ENCODE peak calls at places on chromosomes 16 and 17, in four cellular contexts. O is lung, M is mucosa of descending colon, W is Peyer's patch. X is an unnamed sample.

GRCh38 chr17:12492450-12492849 is 173.2 kb upstream of the MYOCD start:
- DNase-seq in O (no peak), M (no peak), W (no peak), X (no peak)

GRCh38 chr17:40361925-40362695 is 2.4 kb downstream of the GJD3 start:
- DNase-seq in O (no peak), M (no peak), W (no peak), X (no peak)

GRCh38 chr17:48981927-48982539 is 13.6 kb upstream of the GIP start:
- DNase-seq in O (no peak), M (no peak), W (no peak), X (no peak)

GRCh38 chr16:87897563-87898505 is 28.5 kb upstream of the SLC7A5 start:
- DNase-seq in O (no peak), M (no peak), W (no peak), X (no peak)

GRCh38 chr16:71626018-71626857 is at the start of gene MARVELD3:
- DNase-seq in O (peak; percentile 89), M (peak; percentile 97), W (peak; percentile 97), X (peak; percentile 95)

GRCh38 chr17:69712801-69713311 is 298.4 kb downstream of the MAP2K6 start:
- DNase-seq in O (no peak), M (no peak), W (no peak), X (no peak)

GRCh38 chr16:31458073-31458834 is 1.0 kb upstream of the ARMC5 start:
- DNase-seq in O (peak; percentile 63), M (peak; percentile 79), W (peak; percentile 76), X (peak; percentile 82)

GRCh38 chr17:73550561-73550960 is 93.7 kb downstream of the SDK2 start:
- DNase-seq in O (no peak), M (no peak), W (no peak), X (peak; percentile 51)

GRCh38 chr17:53168413-53168812 is 654.3 kb upstream of the KIF2B start:
- DNase-seq in O (no peak), M (no peak), W (no peak), X (no peak)

GRCh38 chr17:68661265-68662036 is 60.3 kb upstream of the FAM20A start:
- DNase-seq in O (no peak), M (no peak), W (no peak), X (no peak)

GRCh38 chr17:68660302-68660701 is 59.1 kb upstream of the FAM20A start:
- DNase-seq in O (no peak), M (no peak), W (no peak), X (no peak)

GRCh38 chr17:68658999-68659780 is 58.0 kb upstream of the FAM20A start:
- DNase-seq in O (no peak), M (no peak), W (no peak), X (no peak)

GRCh38 chr17:68656666-68657065 is 55.5 kb upstream of the FAM20A start:
- DNase-seq in O (no peak), M (no peak), W (no peak), X (no peak)

GRCh38 chr17:68657166-68657940 is 56.2 kb upstream of the FAM20A start:
- DNase-seq in O (no peak), M (no peak), W (no peak), X (no peak)
- H3K4me3 ChIP-seq in O (no peak overlapping the region), M (no peak overlapping the region), W (no peak overlapping the region), X (no peak overlapping the region)

GRCh38 chr17:68197091-68197996 is 50.5 kb upstream of the AMZ2 start:
- DNase-seq in O (no peak), M (peak; percentile 53), W (no peak), X (peak; percentile 30)
- H3K4me1 ChIP-seq in O (peaks cover 20% of the 10 kb centered on the region), M (peaks cover 29% of the 10 kb centered on the region), W (peaks cover 36% of the 10 kb centered on the region), X (peaks cover 35% of the 10 kb centered on the region)

DNA sequence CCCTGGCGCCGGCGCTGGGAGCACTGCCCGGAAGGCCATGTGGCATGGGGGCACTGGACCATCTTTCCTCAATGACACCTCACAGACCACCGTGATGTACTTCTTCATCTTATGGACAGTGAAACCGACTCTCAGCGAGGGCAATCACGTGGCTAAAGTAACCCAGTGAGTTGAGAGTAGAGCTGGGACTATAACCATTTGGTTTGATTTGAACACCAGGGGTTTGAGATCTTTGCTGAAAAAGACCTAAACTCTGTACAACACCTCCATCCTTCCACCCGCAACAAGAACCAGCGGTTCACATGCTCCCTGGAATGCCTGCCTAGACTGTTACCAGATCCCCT is 3.3 kb downstream of the ITGA2B start:
- DNase-seq in O (no peak), M (no peak), W (no peak), X (no peak)
- H3K4me3 ChIP-seq in O (no peak overlapping the region), M (no peak overlapping the region), W (no peak overlapping the region), X (no peak overlapping the region)

GRCh38 chr17:41965694-41966375 is 760 bp upstream of the CNP start:
- DNase-seq in O (peak; percentile 86), M (peak; percentile 86), W (peak; percentile 82), X (peak; percentile 93)
- H3K4me1 ChIP-seq in O (peaks cover 7% of the 10 kb centered on the region), M (peaks cover 16% of the 10 kb centered on the region), W (peaks cover 6% of the 10 kb centered on the region), X (peaks cover 12% of the 10 kb centered on the region)

DNA sequence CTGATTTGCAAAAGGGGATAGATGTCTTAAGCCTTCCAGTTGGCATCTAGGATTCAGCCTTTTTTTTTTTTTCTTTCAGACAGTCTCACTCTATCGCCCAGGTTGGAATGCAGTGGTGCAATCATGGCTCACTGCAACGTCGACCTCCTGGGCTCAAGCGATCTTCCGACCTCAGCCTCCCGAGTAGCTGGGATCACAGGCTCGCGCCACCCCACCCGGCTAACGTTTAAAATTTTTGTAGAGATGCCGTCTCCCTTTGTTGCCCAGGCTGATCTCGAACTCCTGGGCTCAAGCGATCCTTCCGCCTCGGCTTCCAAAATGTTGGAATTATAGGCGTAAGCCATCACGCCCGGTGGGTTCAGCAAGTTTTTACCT is 571 bp upstream of the CCP110 start:
- DNase-seq in O (no peak), M (peak; percentile 52), W (no peak), X (no peak)
- H3K4me3 ChIP-seq in O (no peak overlapping the region), M (no peak overlapping the region), W (no peak overlapping the region), X (no peak overlapping the region)

DNA sequence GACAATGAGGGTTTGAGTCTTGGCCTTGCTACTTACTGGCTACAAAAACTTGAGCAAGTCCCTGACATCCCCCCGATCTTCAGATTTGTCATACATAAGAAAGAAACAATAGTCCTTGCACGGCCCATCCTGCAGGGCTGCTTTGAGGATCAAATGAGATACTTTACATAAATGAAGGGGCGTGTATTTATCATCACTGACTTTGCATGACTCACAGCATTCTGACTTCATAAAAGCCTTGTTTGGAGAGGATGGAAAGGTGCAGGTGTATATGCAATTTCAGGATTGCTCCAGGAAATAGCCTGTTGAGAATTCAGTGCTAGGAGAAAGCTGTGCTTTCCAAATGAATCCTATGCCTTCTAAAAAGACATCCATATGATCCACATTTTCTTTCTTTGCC is 465.0 kb upstream of the MAF start:
- DNase-seq in O (no peak), M (no peak), W (no peak), X (no peak)
- H3K4me1 ChIP-seq in O (peaks cover 2% of the 10 kb centered on the region), M (no peaks in the 10 kb centered on the region), W (no peaks in the 10 kb centered on the region), X (no peaks in the 10 kb centered on the region)

GRCh38 chr17:46053911-46054534 is 55.0 kb downstream of the STH start:
- DNase-seq in O (no peak), M (no peak), W (no peak), X (no peak)
- H3K4me3 ChIP-seq in O (no peak overlapping the region), M (no peak overlapping the region), W (no peak overlapping the region), X (no peak overlapping the region)

GRCh38 chr17:81094224-81094743 is 59.3 kb downstream of the BAIAP2 start:
- DNase-seq in O (no peak), M (no peak), W (no peak), X (no peak)
- H3K4me1 ChIP-seq in O (peaks cover 25% of the 10 kb centered on the region), M (peaks cover 36% of the 10 kb centered on the region), W (peaks cover 33% of the 10 kb centered on the region), X (peaks cover 48% of the 10 kb centered on the region)